ENCODE peak calls at places on chromosomes 7 and 10, in nine cellular contexts. A, R, W, M, U, V, X, I and B are unnamed samples.

GRCh38 chr10:31475514-31475913 is 156.5 kb downstream of the ZEB1 start:
- DNase-seq in I (no peak), A (no peak), U (no peak), V (no peak), W (no peak), X (no peak), R (no peak), M (no peak), B (no peak)

GRCh38 chr7:105399043-105399725 is 10.5 kb upstream of the SRPK2 start:
- DNase-seq in W (no peak), M (no peak), V (no peak), R (no peak), I (no peak), X (no peak), U (no peak), A (no peak), B (no peak)

GRCh38 chr7:158161194-158161593 is 426.4 kb downstream of the PTPRN2 start:
- DNase-seq in U (peak; percentile 5), I (no peak), W (no peak), V (no peak), X (no peak), A (no peak), R (no peak), M (no peak), B (no peak)

GRCh38 chr7:22438994-22439393 is 61.0 kb downstream of the STEAP1B start:
- DNase-seq in R (no peak), A (no peak), M (no peak), X (no peak), I (no peak), U (no peak), V (no peak), W (no peak), B (no peak)

GRCh38 chr10:120183546-120183945 is 273.5 kb upstream of the PLPP4 start:
- DNase-seq in A (no peak), M (no peak), R (no peak), V (no peak), W (no peak), U (no peak), X (no peak), I (no peak), B (no peak)

GRCh38 chr10:5560844-5561703 is 36.3 kb downstream of the CALML3 start:
- DNase-seq in V (no peak), W (peak; percentile 36), I (no peak), U (no peak), R (no peak), A (no peak), M (peak; percentile 5), X (no peak), B (no peak)

GRCh38 chr10:29482591-29483421 is 152.0 kb downstream of the SVIL start:
- DNase-seq in W (no peak), X (no peak), I (no peak), A (no peak), V (no peak), U (peak; percentile 77), R (peak; percentile 91), M (no peak), B (no peak)

GRCh38 chr10:35225204-35225603 is 98.6 kb downstream of the CREM start:
- DNase-seq in U (no peak), M (no peak), W (no peak), V (no peak), X (peak; percentile 16), I (no peak), A (no peak), R (no peak), B (no peak)

GRCh38 chr10:70742537-70743429 is 42.4 kb downstream of the TBATA start:
- DNase-seq in W (peak; percentile 50), I (peak; percentile 54), A (peak; percentile 37), V (no peak), X (no peak), U (peak; percentile 71), M (peak; percentile 71), R (peak; percentile 29), B (peak; percentile 49)

GRCh38 chr10:50635286-50635685 is 11.5 kb upstream of the SGMS1 start:
- DNase-seq in X (no peak), W (no peak), V (no peak), U (no peak), M (no peak), A (no peak), R (peak; percentile 92), I (no peak), B (no peak)

GRCh38 chr7:82816272-82816671 is 346.4 kb downstream of the PCLO start:
- DNase-seq in A (no peak), V (no peak), I (no peak), R (no peak), X (no peak), U (no peak), W (no peak), M (no peak), B (no peak)

GRCh38 chr7:157604661-157605381 is 268.0 kb downstream of the DNAJB6 start:
- DNase-seq in V (no peak), M (no peak), W (no peak), X (no peak), I (no peak), R (no peak), U (no peak), A (no peak), B (no peak)

GRCh38 chr7:46549892-46550639 is 629.0 kb upstream of the IGFBP3 start:
- DNase-seq in I (no peak), M (no peak), U (no peak), V (no peak), W (no peak), R (no peak), X (no peak), A (no peak), B (no peak)

GRCh38 chr10:131675104-131675503 is 225.7 kb upstream of the PPP2R2D start:
- DNase-seq in M (no peak), A (no peak), I (no peak), U (no peak), W (no peak), R (no peak), X (no peak), V (no peak), B (no peak)

GRCh38 chr7:48004598-48004997 is 24.3 kb downstream of the SUN3 start:
- DNase-seq in R (no peak), A (no peak), X (no peak), U (no peak), V (no peak), I (no peak), M (no peak), W (no peak), B (no peak)

GRCh38 chr7:158789842-158790241 is 39.5 kb downstream of the ESYT2 start:
- DNase-seq in A (no peak), W (no peak), X (no peak), M (no peak), R (no peak), I (no peak), U (no peak), V (no peak), B (no peak)

GRCh38 chr10:48592346-48592745 is 12.5 kb downstream of the ARHGAP22 start:
- DNase-seq in V (no peak), R (no peak), U (no peak), I (no peak), M (no peak), A (no peak), X (no peak), W (no peak), B (no peak)

GRCh38 chr10:77091745-77092144 is 545.9 kb downstream of the KCNMA1 start:
- DNase-seq in R (no peak), X (no peak), W (no peak), M (no peak), V (no peak), A (no peak), I (no peak), U (no peak), B (no peak)

GRCh38 chr10:77090381-77091356 is 546.9 kb downstream of the KCNMA1 start:
- DNase-seq in U (no peak), R (peak; percentile 8), M (no peak), W (no peak), V (no peak), I (no peak), X (no peak), A (no peak), B (no peak)

GRCh38 chr10:77087406-77087805 is 550.2 kb downstream of the KCNMA1 start:
- DNase-seq in I (no peak), A (no peak), X (no peak), W (no peak), U (no peak), M (no peak), V (no peak), R (peak; percentile 43), B (no peak)

GRCh38 chr10:77093126-77093525 is 544.5 kb downstream of the KCNMA1 start:
- DNase-seq in V (no peak), R (no peak), M (no peak), A (no peak), I (no peak), W (no peak), X (no peak), U (no peak), B (no peak)
- H3K27me3 ChIP-seq in V (no peaks in the 10 kb centered on the region), R (no peaks in the 10 kb centered on the region), M (no peaks in the 10 kb centered on the region), A (no peaks in the 10 kb centered on the region), I (peaks cover 33% of the 10 kb centered on the region), W (no peaks in the 10 kb centered on the region), X (no peaks in the 10 kb centered on the region), U (peaks cover 3% of the 10 kb centered on the region), B (no peaks in the 10 kb centered on the region)

DNA sequence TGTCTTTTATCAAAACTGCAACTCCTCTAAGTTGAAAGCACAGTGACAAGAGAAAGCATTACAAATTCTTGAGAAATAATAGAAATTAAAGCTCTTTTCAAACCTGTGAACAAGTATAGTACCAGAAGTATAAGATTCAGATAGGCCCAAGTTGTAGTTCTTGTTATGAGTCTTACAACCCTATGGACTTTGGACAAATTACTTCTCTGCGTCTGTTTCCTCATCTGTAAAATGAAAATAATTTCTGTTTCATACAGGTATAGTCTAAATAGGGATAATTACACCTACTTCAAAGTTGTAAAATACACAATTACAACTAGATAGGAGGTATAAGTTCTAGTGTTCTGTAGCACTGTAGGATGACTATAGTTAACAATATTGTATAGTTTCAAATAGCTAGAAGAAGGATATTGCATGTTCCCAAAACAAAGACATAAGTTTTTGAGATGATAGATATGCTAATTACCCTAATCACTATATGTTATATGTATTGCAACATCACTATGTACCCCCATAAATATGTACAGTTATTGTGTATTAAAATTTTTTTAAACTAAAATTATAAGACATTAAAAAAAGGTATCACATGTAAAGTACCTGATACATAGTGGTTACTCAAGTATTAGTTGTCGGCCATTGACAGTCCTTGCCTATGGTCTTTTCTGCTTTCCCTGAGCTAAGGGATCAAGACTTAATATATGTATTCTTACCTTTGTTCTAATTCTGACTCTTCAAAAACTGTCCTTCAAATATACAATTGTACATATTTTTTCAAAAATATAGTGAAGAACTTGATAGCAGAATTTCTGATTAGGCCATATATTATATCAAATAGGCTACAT is 1.8 kb upstream of the WASL start:
- DNase-seq in U (no peak), I (no peak), X (no peak), M (no peak), W (no peak), R (no peak), A (no peak), V (no peak), B (no peak)
- H3K4me3 ChIP-seq in U (no peak overlapping the region), I (peak overlapping the region; percentile 89), X (no peak overlapping the region), M (peak overlapping the region; percentile 77), W (peak overlapping the region; percentile 82), R (no peak overlapping the region), A (peak overlapping the region; percentile 85), V (no peak overlapping the region), B (no peak overlapping the region)

GRCh38 chr10:84428711-84429110 is 100.3 kb downstream of the CCSER2 start:
- DNase-seq in I (no peak), W (no peak), R (no peak), M (no peak), V (no peak), U (no peak), A (no peak), X (no peak), B (no peak)
- H3K27ac ChIP-seq in I (peak overlapping the region; percentile 90), W (no peak overlapping the region), R (no peak overlapping the region), M (no peak overlapping the region), V (no peak overlapping the region), U (peak overlapping the region; percentile 77), A (no peak overlapping the region), X (no peak overlapping the region), B (no peak overlapping the region)

GRCh38 chr7:69609901-69610674 is 11.8 kb downstream of the AUTS2 start:
- DNase-seq in V (no peak), A (no peak), W (no peak), X (no peak), U (no peak), I (no peak), M (no peak), R (no peak), B (no peak)
- H3K27me3 ChIP-seq in V (no peaks in the 10 kb centered on the region), A (no peaks in the 10 kb centered on the region), W (no peaks in the 10 kb centered on the region), X (no peaks in the 10 kb centered on the region), U (no peaks in the 10 kb centered on the region), I (peaks cover 6% of the 10 kb centered on the region), M (no peaks in the 10 kb centered on the region), R (no peaks in the 10 kb centered on the region), B (no peaks in the 10 kb centered on the region)